ENCODE peak calls at places on chromosomes 7 and 10, in eight cellular contexts. O is retina; G is effector CD4-positive, alpha-beta T cell; Q is AG08395; L is epithelial cell of prostate; U is WERI-Rb-1; N is naive B cell; F is testis. Y is an unnamed sample.

GRCh38 chr7:47652591-47652990 is 70.7 kb upstream of the TNS3 start:
- DNase-seq in O (no peak), G (no peak), Q (no peak), L (no peak), U (no peak), N (no peak), F (no peak), Y (no peak)

GRCh38 chr7:42400961-42401360 is 164.0 kb upstream of the GLI3 start:
- DNase-seq in O (peak; percentile 34), G (no peak), Q (no peak), L (no peak), U (no peak), N (no peak), F (no peak), Y (no peak)

GRCh38 chr10:124616836-124617130 is 127.4 kb downstream of the FAM53B start:
- DNase-seq in O (no peak), G (no peak), Q (no peak), L (no peak), U (no peak), N (no peak), F (no peak), Y (no peak)

GRCh38 chr7:102395620-102395957 is 574 bp upstream of the PRKRIP1 start:
- DNase-seq in O (no peak), G (no peak), Q (no peak), L (no peak), U (no peak), N (no peak), F (no peak), Y (no peak)

GRCh38 chr7:134632052-134632451 is 14.6 kb upstream of the BPGM start:
- DNase-seq in O (no peak), G (no peak), Q (no peak), L (no peak), U (no peak), N (no peak), F (no peak), Y (no peak)

GRCh38 chr7:11548532-11548931 is 283.5 kb downstream of the THSD7A start:
- DNase-seq in O (no peak), G (no peak), Q (no peak), L (no peak), U (no peak), N (no peak), F (no peak), Y (no peak)

GRCh38 chr7:15749631-15750030 is 63.1 kb upstream of the MEOX2 start:
- DNase-seq in O (no peak), G (no peak), Q (no peak), L (no peak), U (no peak), N (no peak), F (no peak), Y (no peak)

GRCh38 chr10:73887038-73888015 is 13.0 kb upstream of the CAMK2G start:
- DNase-seq in O (no peak), G (no peak), Q (peak; percentile 82), L (no peak), U (no peak), N (no peak), F (peak; percentile 64), Y (no peak)

GRCh38 chr7:148983220-148984146 is 44.8 kb downstream of the PDIA4 start:
- DNase-seq in O (peak; percentile 95), G (peak; percentile 79), Q (peak; percentile 75), L (no peak), U (peak; percentile 93), N (peak; percentile 74), F (peak; percentile 64), Y (peak; percentile 64)

GRCh38 chr7:116953372-116953726 is at the start of gene ST7:
- DNase-seq in O (peak; percentile 84), G (peak; percentile 53), Q (peak; percentile 67), L (no peak), U (peak; percentile 38), N (no peak), F (peak; percentile 70), Y (peak; percentile 29)

GRCh38 chr10:72176701-72177100 is 39.1 kb upstream of the ANAPC16 start:
- DNase-seq in O (no peak), G (no peak), Q (no peak), L (no peak), U (no peak), N (no peak), F (no peak), Y (no peak)

GRCh38 chr10:33291053-33291592 is 43.3 kb downstream of the NRP1 start:
- DNase-seq in O (no peak), G (no peak), Q (peak; percentile 86), L (no peak), U (no peak), N (no peak), F (no peak), Y (no peak)

GRCh38 chr10:115239761-115240160 is 146.6 kb downstream of the ATRNL1 start:
- DNase-seq in O (no peak), G (no peak), Q (no peak), L (no peak), U (no peak), N (no peak), F (no peak), Y (no peak)

GRCh38 chr10:86699125-86699524 is 30.8 kb downstream of the LDB3 start:
- DNase-seq in O (no peak), G (no peak), Q (no peak), L (no peak), U (no peak), N (no peak), F (no peak), Y (no peak)

GRCh38 chr7:45974540-45975360 is 53.7 kb upstream of the IGFBP3 start:
- DNase-seq in O (peak; percentile 16), G (no peak), Q (no peak), L (no peak), U (no peak), N (no peak), F (no peak), Y (no peak)

GRCh38 chr7:73638921-73639320 is 14.6 kb upstream of the MLXIPL start:
- DNase-seq in O (no peak), G (no peak), Q (no peak), L (no peak), U (no peak), N (no peak), F (no peak), Y (no peak)

Y was measured in GM12891.